ENCODE peak calls at places on chromosomes 12 and 14, in ten cellular contexts. Q, U, V, M, D, Z, S, T, N and H are unnamed samples.

GRCh38 chr12:118960865-118961264 is 20.5 kb upstream of the SRRM4 start:
- DNase-seq in U (no peak), S (no peak), V (no peak), M (no peak), T (no peak), D (no peak), Q (no peak), N (no peak), Z (no peak), H (no peak)

GRCh38 chr14:100285021-100285912 is 21.0 kb downstream of the SLC25A29 start:
- DNase-seq in D (no peak), T (peak; percentile 72), M (peak; percentile 86), Z (peak; percentile 93), N (no peak), Q (peak; percentile 76), V (peak; percentile 62), U (peak; percentile 37), S (peak; percentile 56), H (peak; percentile 79)

GRCh38 chr14:61452452-61452851 is 131.1 kb downstream of the PRKCH start:
- DNase-seq in D (no peak), V (no peak), T (no peak), Z (no peak), Q (no peak), M (no peak), S (no peak), N (no peak), U (no peak), H (no peak)

GRCh38 chr12:46946137-46946536 is 120.3 kb upstream of the SLC38A4 start:
- DNase-seq in V (no peak), S (no peak), Q (peak; percentile 68), D (no peak), U (no peak), N (no peak), T (no peak), M (no peak), Z (no peak), H (no peak)

GRCh38 chr12:121656122-121656521 is 13.3 kb downstream of the MORN3 start:
- DNase-seq in T (no peak), S (no peak), Z (no peak), D (no peak), M (no peak), V (no peak), U (no peak), N (no peak), Q (no peak), H (no peak)

GRCh38 chr12:56082967-56083366 is 3.0 kb downstream of the ERBB3 start:
- DNase-seq in M (no peak), T (no peak), D (no peak), N (no peak), V (no peak), Q (no peak), S (peak; percentile 78), U (no peak), Z (no peak), H (no peak)

GRCh38 chr12:98453070-98453469 is 62.3 kb upstream of the TMPO start:
- DNase-seq in M (no peak), U (no peak), T (no peak), V (no peak), D (no peak), S (no peak), N (no peak), Q (no peak), Z (no peak), H (no peak)

GRCh38 chr12:112590281-112590680 is 171.5 kb downstream of the PTPN11 start:
- DNase-seq in N (no peak), S (no peak), M (no peak), U (no peak), Z (peak; percentile 10), Q (no peak), D (no peak), V (no peak), T (no peak), H (no peak)

GRCh38 chr12:47882796-47883546 is 21.8 kb downstream of the VDR start:
- DNase-seq in Q (peak; percentile 24), N (no peak), T (no peak), U (no peak), M (peak; percentile 21), D (no peak), S (peak; percentile 34), Z (no peak), V (peak; percentile 71), H (peak; percentile 31)

GRCh38 chr14:52405314-52405713 is 91.2 kb downstream of the PTGER2 start:
- DNase-seq in Q (no peak), U (no peak), D (no peak), V (no peak), M (no peak), N (no peak), Z (no peak), S (no peak), T (no peak), H (no peak)

GRCh38 chr14:77423423-77423822 is at the start of gene NOXRED1:
- DNase-seq in Z (no peak), Q (no peak), D (no peak), S (no peak), N (no peak), T (no peak), U (no peak), M (no peak), V (no peak), H (no peak)

GRCh38 chr12:48695859-48696258 is 13.8 kb upstream of the KANSL2 start:
- DNase-seq in N (no peak), M (no peak), U (no peak), D (no peak), T (no peak), V (no peak), Q (no peak), Z (no peak), S (no peak), H (no peak)